ENCODE peak calls at places on chromosomes 1 and 21, in seven cellular contexts. X, Q, L, T, W, J and G are unnamed samples. For H3K9me3 and H3K4me1, the result is how much of the 10 kb centered on the place peaks cover.

GRCh38 chr21:28337319-28337718 is 655.4 kb downstream of the LTN1 start:
- DNase-seq in J (no peak), X (no peak), T (peak), W (peak), L (peak), Q (peak), G (no peak)

GRCh38 chr1:24483441-24483840 is 19.2 kb upstream of the RCAN3 start:
- DNase-seq in T (no peak), W (no peak), J (no peak), L (no peak), X (no peak), Q (no peak), G (no peak)

GRCh38 chr21:40421121-40421520 is 425.8 kb downstream of the DSCAM start:
- DNase-seq in W (no peak), X (no peak), Q (no peak), J (no peak), L (peak), T (no peak), G (no peak)

GRCh38 chr21:25283720-25284119 is 323.6 kb downstream of the MRPL39 start:
- DNase-seq in J (peak), X (peak), T (peak), W (peak), Q (peak), L (no peak), G (no peak)

GRCh38 chr1:116529199-116529616 is 41.6 kb downstream of the CD58 start:
- DNase-seq in T (peak), X (no peak), L (no peak), J (no peak), Q (no peak), W (no peak), G (no peak)

GRCh38 chr1:168341576-168341975 is 60.9 kb downstream of the TBX19 start:
- DNase-seq in T (peak), W (no peak), L (peak), J (no peak), X (no peak), Q (peak), G (no peak)

GRCh38 chr1:46755121-46755520 is 36.2 kb upstream of the EFCAB14 start:
- DNase-seq in L (no peak), Q (no peak), W (no peak), T (no peak), X (no peak), J (no peak), G (no peak)

GRCh38 chr1:9996624-9997582 is at the start of gene RBP7:
- DNase-seq in Q (peak), J (peak), X (peak), L (no peak), W (no peak), T (no peak), G (no peak)

GRCh38 chr1:12456979-12457378 is 161.0 kb downstream of the DHRS3 start:
- DNase-seq in X (no peak), L (no peak), J (no peak), T (peak), W (no peak), Q (peak), G (no peak)

GRCh38 chr1:22588899-22589422 is 25.7 kb downstream of the EPHA8 start:
- DNase-seq in J (no peak), Q (no peak), L (no peak), T (no peak), X (no peak), W (no peak), G (no peak)

GRCh38 chr1:117681093-117681950 is 75.5 kb downstream of the TENT5C start:
- DNase-seq in T (no peak), J (no peak), L (no peak), W (no peak), Q (no peak), X (no peak), G (no peak)

GRCh38 chr1:65630855-65631254 is 161.8 kb upstream of the PDE4B start:
- DNase-seq in X (no peak), Q (no peak), J (no peak), W (no peak), T (peak), L (no peak), G (no peak)

GRCh38 chr1:225915538-225915991 is 8.5 kb downstream of the PYCR2 start:
- DNase-seq in T (no peak), Q (no peak), J (no peak), L (no peak), X (no peak), W (no peak), G (no peak)
- H3K9me3 ChIP-seq in T (under half), Q (under half), J (under half), L (under half), X (under half), W (under half), G (under half)

DNA sequence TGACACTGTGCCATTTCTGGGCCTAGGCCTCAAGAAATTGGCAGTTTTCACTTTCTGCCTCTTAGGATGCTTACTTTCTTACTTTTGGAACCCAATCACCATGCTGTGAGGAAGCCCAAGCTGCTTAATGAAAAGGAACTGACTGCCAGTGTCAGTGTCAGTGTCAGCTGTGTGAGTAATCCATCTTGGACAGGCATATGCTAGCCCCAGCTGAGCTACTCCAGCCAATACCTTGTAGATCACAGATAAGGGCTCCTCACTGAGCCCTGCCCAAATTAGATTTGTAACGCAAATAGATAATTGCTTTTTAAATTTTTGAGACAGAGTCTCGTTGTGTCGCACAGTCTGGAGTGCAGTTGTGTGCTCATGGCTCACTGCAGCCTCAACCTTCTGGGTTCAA is 59.6 kb downstream of the SELENOF start:
- DNase-seq in Q (no peak), L (no peak), T (no peak), X (no peak), W (no peak), J (no peak), G (no peak)
- H3K4me1 ChIP-seq in Q (under half), L (under half), T (under half), X (under half), W (under half), J (under half), G (under half)

GRCh38 chr1:87094238-87094637 is 179.8 kb downstream of the HS2ST1 start:
- DNase-seq in Q (no peak), X (no peak), L (no peak), T (no peak), W (no peak), J (no peak), G (no peak)

GRCh38 chr1:87091425-87091824 is 177.0 kb downstream of the HS2ST1 start:
- DNase-seq in X (no peak), T (no peak), L (no peak), W (peak), J (no peak), Q (no peak), G (no peak)

GRCh38 chr1:87089823-87090222 is 175.4 kb downstream of the HS2ST1 start:
- DNase-seq in T (no peak), L (no peak), X (peak), W (no peak), Q (no peak), J (no peak), G (no peak)

GRCh38 chr1:87093286-87093685 is 178.9 kb downstream of the HS2ST1 start:
- DNase-seq in L (peak), W (no peak), J (no peak), X (no peak), T (peak), Q (peak), G (peak)

DNA sequence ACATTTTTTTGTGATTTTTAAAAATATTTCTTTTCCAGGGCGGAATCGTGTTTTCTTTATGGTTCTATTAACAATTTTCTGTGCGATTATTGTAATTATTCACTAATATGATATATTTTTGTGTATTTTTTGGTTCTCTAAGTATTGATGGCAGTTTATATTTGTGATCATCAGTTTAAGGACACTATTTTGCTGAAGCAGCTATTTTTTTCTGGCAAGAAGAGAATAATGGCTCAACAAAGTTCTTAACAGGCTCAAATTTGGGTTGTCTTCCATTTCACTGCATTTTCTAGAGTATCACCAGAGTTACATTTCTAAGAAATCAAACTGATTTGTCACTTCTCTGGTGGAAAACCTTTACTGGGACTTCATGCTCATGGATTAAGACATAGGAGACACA is 178.4 kb downstream of the HS2ST1 start:
- DNase-seq in T (no peak), J (no peak), W (no peak), L (no peak), Q (no peak), X (no peak), G (no peak)
- H2AFZ ChIP-seq in T (no peak), J (no peak), W (no peak), L (no peak), Q (no peak), X (no peak), G (no peak)

GRCh38 chr1:98003442-98003841 is 82.6 kb upstream of the DPYD start:
- DNase-seq in T (no peak), J (no peak), X (no peak), L (no peak), Q (no peak), W (no peak), G (no peak)

GRCh38 chr1:98002288-98002687 is 81.5 kb upstream of the DPYD start:
- DNase-seq in L (no peak), W (no peak), T (no peak), Q (no peak), J (no peak), X (no peak), G (no peak)

GRCh38 chr1:98008373-98008772 is 87.5 kb upstream of the DPYD start:
- DNase-seq in L (no peak), Q (no peak), J (no peak), T (no peak), X (no peak), W (no peak), G (no peak)

GRCh38 chr1:98001764-98002163 is 80.9 kb upstream of the DPYD start:
- DNase-seq in T (peak), X (no peak), Q (peak), L (no peak), J (no peak), W (no peak), G (no peak)

DNA sequence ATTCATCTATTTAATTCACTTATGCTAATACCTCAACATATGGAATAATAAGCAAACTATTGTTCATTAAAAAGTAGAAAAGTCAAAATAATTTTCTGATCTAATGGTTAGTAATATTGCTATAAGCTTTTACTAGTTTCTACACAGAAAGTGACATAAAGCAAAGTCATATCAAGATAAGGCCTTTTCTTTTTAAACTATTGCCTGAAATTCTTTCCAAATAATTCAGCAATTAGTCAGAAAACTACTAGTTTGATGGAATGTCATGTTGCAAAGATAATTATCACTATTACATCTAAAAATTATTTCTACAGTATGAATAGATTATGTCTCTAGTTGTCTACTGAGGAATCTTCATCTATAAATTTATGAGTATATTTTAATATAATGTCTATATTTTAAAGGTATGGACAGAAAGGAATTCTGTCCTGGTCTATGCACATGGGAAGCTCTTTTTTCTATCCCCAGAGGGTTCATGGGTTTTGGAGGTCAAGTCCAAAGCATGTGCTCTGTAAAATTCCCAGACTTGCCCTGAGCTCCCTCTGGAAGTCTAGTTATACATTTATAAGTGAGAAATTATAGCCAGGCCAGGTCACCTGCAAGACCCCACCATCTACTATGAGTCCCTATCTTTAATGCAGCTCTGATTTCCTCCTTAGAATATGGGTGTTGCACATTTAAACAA is 84.6 kb upstream of the DPYD start:
- DNase-seq in T (peak), Q (peak), X (no peak), J (no peak), W (no peak), L (peak), G (no peak)
- H3K9me3 ChIP-seq in T (under half), Q (under half), X (under half), J (under half), W (under half), L (under half), G (under half)

GRCh38 chr1:147167361-147167760 is 4.9 kb downstream of the PRKAB2 start:
- DNase-seq in X (no peak), Q (peak), L (peak), J (no peak), W (no peak), T (peak), G (no peak)
- H3K4me1 ChIP-seq in X (under half), Q (half or more), L (under half), J (under half), W (under half), T (under half), G (under half)

GRCh38 chr1:70090875-70091274 is 114.5 kb downstream of the LRRC40 start:
- DNase-seq in W (no peak), Q (peak), L (peak), J (no peak), X (no peak), T (peak), G (peak)

GRCh38 chr1:70093250-70093975 is 112.0 kb downstream of the LRRC40 start:
- DNase-seq in Q (no peak), J (no peak), L (no peak), W (no peak), T (no peak), X (no peak), G (no peak)

GRCh38 chr1:70090146-70090545 is 115.2 kb downstream of the LRRC40 start:
- DNase-seq in J (no peak), L (no peak), X (no peak), Q (no peak), W (no peak), T (peak), G (no peak)

GRCh38 chr1:70086897-70087296 is 118.5 kb downstream of the LRRC40 start:
- DNase-seq in X (no peak), L (no peak), J (no peak), Q (no peak), T (no peak), W (no peak), G (no peak)

GRCh38 chr1:70091811-70092210 is 113.6 kb downstream of the LRRC40 start:
- DNase-seq in W (no peak), J (no peak), Q (no peak), L (no peak), T (no peak), X (no peak), G (no peak)
- H2AFZ ChIP-seq in W (no peak), J (no peak), Q (no peak), L (no peak), T (no peak), X (no peak), G (no peak)

GRCh38 chr1:227632325-227632724 is 69.0 kb downstream of the ZNF678 start:
- DNase-seq in W (no peak), Q (no peak), T (no peak), J (no peak), X (no peak), L (no peak), G (no peak)
- H3K9me3 ChIP-seq in W (under half), Q (half or more), T (half or more), J (under half), X (under half), L (under half), G (under half)